ENCODE peak calls at places on chromosomes 3 and 15, in nine cellular contexts. O is neural progenitor cell, Z is body of pancreas, A is A549, L is suprapubic skin, W is tibial artery, H is left ventricle myocardium inferior, C is hepatocyte, M is sigmoid colon. S is an unnamed sample.

GRCh38 chr15:65330934-65331645 is 26.6 kb downstream of the RNU5B-1 start:
- DNase-seq in O (peak), Z (no peak), A (no peak), L (no peak), W (no peak), H (no peak), C (no peak), M (no peak), S (no peak)

GRCh38 chr15:52334491-52335160 is 39.0 kb upstream of the MYO5C start:
- DNase-seq in O (no peak), Z (no peak), A (peak), L (no peak), W (no peak), H (no peak), C (no peak), M (no peak), S (no peak)

GRCh38 chr3:56919797-56920195 is 118.0 kb upstream of the ARHGEF3 start:
- DNase-seq in O (no peak), Z (no peak), A (no peak), L (no peak), W (no peak), H (no peak), C (no peak), M (no peak), S (no peak)

GRCh38 chr3:152400912-152401311 is 132.2 kb downstream of the MBNL1 start:
- DNase-seq in O (no peak), Z (no peak), A (peak), L (no peak), W (no peak), H (no peak), C (no peak), M (no peak), S (no peak)

GRCh38 chr3:47781326-47781684 is 388 bp downstream of the SMARCC1 start:
- DNase-seq in O (peak), Z (peak), A (peak), L (peak), W (peak), H (peak), C (peak), M (peak), S (peak)

GRCh38 chr15:78264304-78265136 is at the start of gene DNAJA4:
- DNase-seq in O (peak), Z (peak), A (no peak), L (peak), W (peak), H (peak), C (peak), M (peak), S (no peak)

GRCh38 chr3:34947849-34948248 is 691.5 kb upstream of the ARPP21 start:
- DNase-seq in O (peak), Z (no peak), A (no peak), L (no peak), W (no peak), H (no peak), C (no peak), M (no peak), S (no peak)

GRCh38 chr3:100640633-100641032 is 31.2 kb downstream of the ADGRG7 start:
- DNase-seq in O (no peak), Z (no peak), A (no peak), L (no peak), W (no peak), H (no peak), C (no peak), M (no peak), S (no peak)

GRCh38 chr3:89813500-89813899 is 706.1 kb downstream of the EPHA3 start:
- DNase-seq in O (no peak), Z (no peak), A (no peak), L (no peak), W (no peak), H (no peak), C (no peak), M (no peak), S (no peak)

GRCh38 chr15:44468713-44469385 is 41.4 kb downstream of the CTDSPL2 start:
- DNase-seq in O (no peak), Z (no peak), A (peak), L (no peak), W (no peak), H (no peak), C (no peak), M (no peak), S (no peak)

GRCh38 chr15:40307421-40308165 is at the start of gene PLCB2:
- DNase-seq in O (no peak), Z (no peak), A (no peak), L (no peak), W (no peak), H (peak), C (no peak), M (peak), S (peak)

GRCh38 chr15:60822403-60822802 is 343.5 kb upstream of the ICE2 start:
- DNase-seq in O (no peak), Z (no peak), A (no peak), L (no peak), W (no peak), H (no peak), C (no peak), M (no peak), S (no peak)

GRCh38 chr15:71651750-71652186 is 158.6 kb upstream of the NR2E3 start:
- DNase-seq in O (peak), Z (no peak), A (peak), L (no peak), W (peak), H (no peak), C (peak), M (no peak), S (peak)

GRCh38 chr3:55489804-55490132 is 2.7 kb upstream of the WNT5A start:
- DNase-seq in O (peak), Z (peak), A (no peak), L (no peak), W (no peak), H (peak), C (peak), M (no peak), S (no peak)

GRCh38 chr15:50028323-50028722 is 90.7 kb downstream of the ATP8B4 start:
- DNase-seq in O (no peak), Z (no peak), A (no peak), L (no peak), W (no peak), H (no peak), C (no peak), M (no peak), S (no peak)

GRCh38 chr3:1616715-1617114 is 482.0 kb upstream of the CNTN4 start:
- DNase-seq in O (no peak), Z (no peak), A (no peak), L (no peak), W (no peak), H (no peak), C (no peak), M (no peak), S (no peak)

GRCh38 chr15:90869601-90870353 is 1.4 kb downstream of the FURIN start:
- DNase-seq in O (peak), Z (peak), A (peak), L (no peak), W (peak), H (peak), C (peak), M (peak), S (no peak)

GRCh38 chr15:32119286-32119685 is 89.0 kb downstream of the CHRNA7 start:
- DNase-seq in O (no peak), Z (no peak), A (no peak), L (no peak), W (no peak), H (no peak), C (no peak), M (no peak), S (no peak)

GRCh38 chr15:59157398-59157797 is 49.2 kb upstream of the LDHAL6B start:
- DNase-seq in O (no peak), Z (no peak), A (no peak), L (no peak), W (no peak), H (no peak), C (no peak), M (no peak), S (no peak)

DNA sequence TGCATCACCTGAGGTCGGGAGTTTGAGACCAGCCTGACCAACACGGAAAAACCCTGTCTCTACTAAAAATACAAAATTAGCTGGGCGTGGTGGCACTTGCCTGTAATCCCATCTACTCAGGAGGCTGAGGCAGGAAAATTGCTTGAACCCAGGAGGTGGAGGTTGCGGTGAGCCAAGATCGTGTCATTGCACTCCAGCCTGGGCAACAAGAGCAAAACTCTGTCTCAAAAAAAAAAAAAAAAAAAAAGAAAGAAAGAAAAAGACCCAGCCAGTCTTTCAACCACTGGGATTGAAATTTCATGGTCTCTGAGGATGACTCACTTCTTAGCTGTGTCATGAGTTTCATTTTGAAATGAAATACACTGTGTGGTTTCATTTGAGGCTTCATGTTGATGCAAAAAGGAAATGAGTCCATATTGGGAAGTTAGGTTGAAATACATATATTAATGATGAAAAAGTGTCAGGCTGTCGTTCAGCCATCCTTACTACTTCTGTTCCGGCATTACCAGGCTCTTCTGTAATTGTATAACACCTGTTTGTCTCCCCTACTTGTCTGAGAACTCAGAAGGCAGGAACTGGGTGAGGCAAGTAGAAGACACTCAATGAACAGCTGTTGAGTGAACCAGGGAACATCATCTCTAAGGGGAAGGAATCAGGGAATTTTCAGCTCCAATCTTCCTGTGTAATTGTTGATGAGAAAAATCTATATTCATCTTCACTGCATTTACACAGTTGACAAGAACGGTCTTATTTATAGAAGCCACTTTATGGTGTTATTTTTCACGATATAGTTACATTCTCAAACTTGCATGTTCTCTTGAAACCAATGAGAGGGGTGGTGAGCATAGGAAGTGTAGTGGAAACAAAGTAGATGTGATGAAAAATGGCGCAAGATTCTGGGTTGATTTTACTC is 87.4 kb downstream of the NFKBIZ start:
- DNase-seq in O (no peak), Z (no peak), A (peak), L (no peak), W (no peak), H (no peak), C (no peak), M (no peak), S (no peak)
- H3K4me3 ChIP-seq in O (no peak), Z (no peak), A (no peak), L (no peak), W (no peak), H (no peak), C (no peak), M (no peak), S (no peak)

GRCh38 chr15:56187665-56188064 is 56.0 kb downstream of the RFX7 start:
- DNase-seq in O (no peak), Z (no peak), A (no peak), L (no peak), W (no peak), H (no peak), C (no peak), M (no peak), S (no peak)

GRCh38 chr15:56194035-56194434 is 49.6 kb downstream of the RFX7 start:
- DNase-seq in O (no peak), Z (no peak), A (no peak), L (no peak), W (no peak), H (no peak), C (no peak), M (no peak), S (no peak)

GRCh38 chr15:56192659-56193442 is 50.8 kb downstream of the RFX7 start:
- DNase-seq in O (no peak), Z (no peak), A (no peak), L (no peak), W (no peak), H (no peak), C (no peak), M (no peak), S (no peak)
- TF ChIP-seq CTCF in O (no peak), Z (no peak), A (no peak), L (no peak), W (no peak), H (no peak), C (no peak), M (no peak), S (no peak)

GRCh38 chr3:50983887-50984286 is 309.2 kb downstream of the DOCK3 start:
- DNase-seq in O (no peak), Z (no peak), A (no peak), L (no peak), W (no peak), H (no peak), C (no peak), M (no peak), S (no peak)

GRCh38 chr3:50982540-50983325 is 308.0 kb downstream of the DOCK3 start:
- DNase-seq in O (no peak), Z (no peak), A (no peak), L (no peak), W (no peak), H (no peak), C (no peak), M (no peak), S (no peak)

DNA sequence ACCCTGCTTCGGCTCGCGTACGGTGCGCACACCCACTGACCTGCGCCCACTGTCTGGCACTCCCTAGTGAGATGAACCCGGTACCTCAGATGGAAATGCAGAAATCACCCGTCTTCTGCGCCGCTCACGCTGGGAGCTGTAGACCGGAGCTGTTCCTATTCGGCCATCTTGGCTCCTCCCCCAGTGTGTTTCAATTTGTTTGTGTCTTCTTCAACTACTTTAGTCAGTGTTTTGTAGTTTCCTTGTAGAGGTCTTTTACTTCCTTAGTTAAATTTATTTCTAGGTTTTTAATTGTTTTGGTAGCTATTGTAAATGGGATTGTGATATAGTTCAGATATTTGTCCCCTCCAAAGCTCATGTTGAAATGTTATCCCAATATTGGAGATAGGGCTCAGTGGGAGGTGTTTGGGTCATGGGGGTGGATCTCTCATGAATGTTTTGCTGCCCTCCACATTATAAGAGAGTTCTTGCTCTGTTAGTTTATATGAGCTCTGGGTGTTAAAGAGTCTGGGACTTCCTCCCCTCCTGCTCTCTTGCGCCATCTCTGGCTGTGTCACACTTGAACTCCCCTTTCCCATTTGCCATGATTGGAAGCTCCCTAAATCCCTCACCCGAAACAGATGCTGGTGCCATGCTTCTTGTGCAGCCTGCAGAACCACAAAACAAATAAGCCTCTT is 304.4 kb downstream of the DOCK3 start:
- DNase-seq in O (peak), Z (no peak), A (no peak), L (no peak), W (no peak), H (no peak), C (no peak), M (no peak), S (no peak)
- H3K27ac ChIP-seq in O (no peak), Z (no peak), A (no peak), L (no peak), W (no peak), H (no peak), C (no peak), M (no peak), S (no peak)

GRCh38 chr15:63041982-63042878 is at the start of gene TPM1:
- DNase-seq in O (peak), Z (peak), A (peak), L (peak), W (peak), H (peak), C (peak), M (peak), S (peak)

GRCh38 chr15:63042879-63043340 is 363 bp downstream of the TPM1 start:
- DNase-seq in O (peak), Z (no peak), A (no peak), L (no peak), W (no peak), H (no peak), C (peak), M (no peak), S (no peak)

GRCh38 chr15:63040509-63040908 is 2.0 kb upstream of the TPM1 start:
- DNase-seq in O (no peak), Z (no peak), A (no peak), L (no peak), W (no peak), H (no peak), C (no peak), M (no peak), S (no peak)

GRCh38 chr15:63040954-63041353 is 1.6 kb upstream of the TPM1 start:
- DNase-seq in O (no peak), Z (peak), A (no peak), L (no peak), W (no peak), H (peak), C (no peak), M (no peak), S (no peak)

DNA sequence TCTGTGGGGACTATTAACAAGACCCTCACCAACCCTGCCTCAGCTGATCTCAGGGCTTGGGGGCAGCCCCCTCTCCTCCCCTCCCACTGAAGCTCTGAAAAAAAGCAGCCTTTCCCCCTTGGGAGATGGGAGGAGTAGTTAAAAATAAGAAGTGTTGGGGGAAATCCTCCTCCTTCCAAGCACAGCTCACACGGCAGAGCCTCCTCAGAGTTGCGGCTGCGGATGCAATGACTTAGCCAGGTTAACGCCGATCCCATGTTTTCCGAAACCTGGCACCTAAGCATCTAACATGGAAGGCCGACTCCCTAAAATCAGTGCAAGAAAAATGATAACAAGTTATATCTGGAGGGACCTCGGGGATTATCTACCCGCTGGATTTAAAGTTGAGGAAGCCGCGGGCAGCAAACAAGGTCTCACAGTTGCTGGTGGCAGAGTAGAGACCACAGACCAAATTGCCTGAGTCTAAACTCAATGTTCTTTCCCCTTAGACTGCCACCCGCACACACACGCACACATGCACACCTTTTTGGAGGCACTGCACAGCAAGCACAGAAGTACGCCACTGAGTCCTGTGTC is 1.1 kb upstream of the TPM1 start:
- DNase-seq in O (peak), Z (no peak), A (no peak), L (no peak), W (no peak), H (no peak), C (no peak), M (no peak), S (no peak)
- H3K4me3 ChIP-seq in O (peak), Z (no peak), A (peak), L (peak), W (peak), H (peak), C (peak), M (peak), S (peak)

DNA sequence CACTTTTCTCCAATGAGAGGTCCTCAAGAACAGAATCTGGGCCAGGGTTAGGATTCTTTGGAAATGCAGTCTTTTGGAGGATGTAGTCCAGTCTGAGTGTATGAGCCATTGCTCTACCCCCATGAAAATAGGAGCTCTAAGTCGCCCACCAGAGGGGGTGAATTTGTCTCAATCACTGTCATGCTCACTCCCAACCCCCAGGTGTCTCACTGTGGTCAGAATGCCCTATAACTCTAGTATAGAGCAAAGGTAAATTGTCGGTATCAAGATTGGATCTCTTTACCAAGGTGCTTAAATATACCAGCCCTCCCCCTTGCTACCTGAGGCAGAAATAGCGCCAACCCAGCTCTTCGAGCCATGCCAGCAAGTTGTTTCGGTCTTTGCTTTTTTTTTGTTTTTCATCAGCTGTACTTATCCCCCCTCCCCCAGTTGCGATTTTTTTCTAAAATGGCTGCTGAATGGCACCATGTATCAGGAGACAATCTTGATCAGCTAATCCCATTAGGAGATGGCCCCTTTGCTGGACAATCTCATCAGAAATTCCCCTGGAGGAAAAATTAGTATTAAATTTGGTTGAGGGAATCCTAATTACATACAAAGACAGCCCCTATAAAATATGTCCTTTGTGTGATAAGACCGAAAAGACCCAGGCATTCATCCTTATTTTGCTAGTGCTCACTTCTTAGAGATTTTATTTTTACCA is 130.7 kb downstream of the EBLN2 start:
- DNase-seq in O (peak), Z (no peak), A (peak), L (no peak), W (no peak), H (no peak), C (peak), M (no peak), S (peak)
- TF ChIP-seq CTCF in O (peak), Z (no peak), A (no peak), L (no peak), W (no peak), H (peak), C (peak), M (no peak), S (peak)

S was measured in WERI-Rb-1.